ENCODE peak calls at places on chromosomes 1 and 21, in four cellular contexts. X is RPMI8226, E is mesenchymal stem cell, R is DMS153. J is an unnamed sample.

GRCh38 chr21:22145555-22145954 is 1147.3 kb downstream of the NCAM2 start:
- DNase-seq in X (no peak), E (no peak), R (no peak), J (no peak)

GRCh38 chr1:65075123-65075976 is 72.7 kb upstream of the AK4 start:
- DNase-seq in X (peak; percentile 76), E (peak; percentile 68), R (peak; percentile 40), J (peak; percentile 48)

GRCh38 chr1:72122099-72122893 is 160.0 kb downstream of the NEGR1 start:
- DNase-seq in X (no peak), R (no peak), E (peak; percentile 56), J (no peak)

GRCh38 chr21:43269461-43269860 is 100.7 kb downstream of the CRYAA start:
- DNase-seq in R (no peak), X (peak; percentile 45), E (no peak), J (no peak)

GRCh38 chr21:36377391-36377842 is 7.8 kb upstream of the CHAF1B start:
- DNase-seq in R (no peak), X (no peak), E (no peak), J (no peak)

GRCh38 chr1:7616076-7616833 is 154.8 kb upstream of the VAMP3 start:
- DNase-seq in X (peak; percentile 69), E (peak; percentile 60), R (no peak), J (peak; percentile 5)

GRCh38 chr1:179871940-179872339 is 5.7 kb downstream of the TOR1AIP2 start:
- DNase-seq in X (no peak), E (no peak), R (no peak), J (no peak)

GRCh38 chr1:67687649-67688048 is 2.6 kb downstream of the GADD45A start:
- DNase-seq in E (peak; percentile 57), X (no peak), R (no peak), J (peak; percentile 89)

GRCh38 chr1:153790282-153790995 is 15.2 kb downstream of the SLC27A3 start:
- DNase-seq in E (peak; percentile 46), X (peak; percentile 42), R (peak; percentile 76), J (peak; percentile 70)

GRCh38 chr1:17335821-17336718 is 28.1 kb downstream of the PADI4 start:
- DNase-seq in R (peak; percentile 40), E (peak; percentile 60), X (peak; percentile 86), J (peak; percentile 79)

GRCh38 chr1:41540886-41541591 is 56.6 kb upstream of the EDN2 start:
- DNase-seq in R (no peak), E (no peak), X (no peak), J (peak; percentile 16)

GRCh38 chr21:21688877-21689276 is 690.7 kb downstream of the NCAM2 start:
- DNase-seq in R (no peak), E (peak; percentile 14), X (peak; percentile 25), J (peak; percentile 14)

GRCh38 chr1:227728059-227728891 is 6.8 kb downstream of the JMJD4 start:
- DNase-seq in R (peak; percentile 77), X (peak; percentile 88), E (peak; percentile 58), J (peak; percentile 41)

GRCh38 chr1:212698467-212699103 is 1.1 kb downstream of the BATF3 start:
- DNase-seq in X (no peak), R (no peak), E (no peak), J (no peak)

GRCh38 chr1:246971322-246971721 is 36.5 kb downstream of the ZNF695 start:
- DNase-seq in E (peak; percentile 23), X (peak; percentile 68), R (no peak), J (peak; percentile 21)

GRCh38 chr1:57066980-57067615 is 101.3 kb upstream of the C8B start:
- DNase-seq in X (no peak), E (no peak), R (no peak), J (no peak)

GRCh38 chr1:91406773-91407389 is 2.2 kb upstream of the HFM1 start:
- DNase-seq in R (no peak), E (no peak), X (no peak), J (peak; percentile 6)

GRCh38 chr1:114745351-114745750 is 12.4 kb downstream of the CSDE1 start:
- DNase-seq in E (no peak), R (no peak), X (no peak), J (no peak)

GRCh38 chr1:25862785-25863485 is 3.7 kb upstream of the AUNIP start:
- DNase-seq in X (no peak), E (no peak), R (no peak), J (no peak)

GRCh38 chr1:89701746-89702241 is 68.9 kb downstream of the LRRC8C start:
- DNase-seq in X (no peak), R (no peak), E (no peak), J (no peak)

GRCh38 chr1:154407021-154407865 is 2.1 kb downstream of the IL6R start:
- DNase-seq in X (peak; percentile 83), E (peak; percentile 41), R (no peak), J (no peak)

GRCh38 chr1:153677718-153678518 is 570 bp upstream of the NPR1 start:
- DNase-seq in E (peak; percentile 51), R (peak; percentile 23), X (peak; percentile 65), J (no peak)

GRCh38 chr1:59142663-59143487 is 154.0 kb upstream of the FGGY start:
- DNase-seq in X (no peak), R (no peak), E (peak; percentile 94), J (peak; percentile 97)

GRCh38 chr1:29120955-29121485 is 2.7 kb downstream of the TMEM200B start:
- DNase-seq in R (peak; percentile 51), X (peak; percentile 49), E (peak; percentile 48), J (peak; percentile 35)

GRCh38 chr1:8545078-8545477 is 227.2 kb downstream of the SLC45A1 start:
- DNase-seq in E (no peak), X (no peak), R (no peak), J (no peak)

GRCh38 chr1:28132110-28132897 is 43.9 kb upstream of the EYA3 start:
- DNase-seq in X (no peak), E (no peak), R (no peak), J (no peak)

GRCh38 chr1:41811978-41812852 is 106.5 kb downstream of the HIVEP3 start:
- DNase-seq in X (peak; percentile 81), E (peak; percentile 95), R (peak; percentile 87), J (peak; percentile 92)

GRCh38 chr1:27142464-27142863 is 12.5 kb downstream of the SLC9A1 start:
- DNase-seq in E (no peak), R (peak; percentile 49), X (no peak), J (no peak)

GRCh38 chr1:207316622-207317510 is 4.6 kb upstream of the CD55 start:
- DNase-seq in E (peak; percentile 36), X (peak; percentile 39), R (no peak), J (peak; percentile 39)

J was measured in foreskin fibroblast.